ENCODE peak calls at places on chromosomes 6 and 20, in four cellular contexts. R is brain microvascular endothelial cell; E is neural progenitor cell; J is effector memory CD4-positive, alpha-beta T cell. G is an unnamed sample. For H3K36me3, the result is how much of the 10 kb centered on the place peaks cover.

GRCh38 chr6:138370631-138371451 is 6.9 kb upstream of the SMIM28 start:
- DNase-seq in R (no peak), E (no peak), J (no peak), G (no peak)

GRCh38 chr6:112298021-112298745 is 43.8 kb upstream of the LAMA4 start:
- DNase-seq in E (no peak), J (no peak), R (peak), G (peak)

GRCh38 chr6:137277971-137278602 is 58.9 kb upstream of the IFNGR1 start:
- DNase-seq in J (no peak), R (peak), E (peak), G (no peak)

GRCh38 chr6:157887892-157888291 is 64.8 kb downstream of the SNX9 start:
- DNase-seq in R (no peak), J (no peak), E (no peak), G (no peak)

GRCh38 chr6:89264296-89264695 is 47.1 kb upstream of the GABRR1 start:
- DNase-seq in E (no peak), R (no peak), J (no peak), G (no peak)

GRCh38 chr6:144559865-144560603 is 274.9 kb downstream of the UTRN start:
- DNase-seq in E (no peak), J (peak), R (peak), G (no peak)

GRCh38 chr6:133983099-133983939 is 30.3 kb downstream of the TBPL1 start:
- DNase-seq in E (peak), R (peak), J (peak), G (no peak)

GRCh38 chr20:12762725-12763124 is 246.0 kb upstream of the SPTLC3 start:
- DNase-seq in R (no peak), J (no peak), E (no peak), G (peak)

GRCh38 chr6:30787954-30788353 is 43.6 kb upstream of the IER3 start:
- DNase-seq in E (no peak), J (no peak), R (no peak), G (no peak)

GRCh38 chr6:85166106-85166505 is 283.8 kb upstream of the NT5E start:
- DNase-seq in R (no peak), J (no peak), E (no peak), G (no peak)

GRCh38 chr6:93746892-93747291 is 327.5 kb upstream of the EPHA7 start:
- DNase-seq in R (no peak), J (no peak), E (peak), G (no peak)

GRCh38 chr6:63441266-63441956 is 121.6 kb upstream of the LGSN start:
- DNase-seq in J (no peak), R (no peak), E (peak), G (no peak)

GRCh38 chr6:25788305-25788922 is 33.9 kb downstream of the SLC17A4 start:
- DNase-seq in J (peak), E (peak), R (peak), G (no peak)

DNA sequence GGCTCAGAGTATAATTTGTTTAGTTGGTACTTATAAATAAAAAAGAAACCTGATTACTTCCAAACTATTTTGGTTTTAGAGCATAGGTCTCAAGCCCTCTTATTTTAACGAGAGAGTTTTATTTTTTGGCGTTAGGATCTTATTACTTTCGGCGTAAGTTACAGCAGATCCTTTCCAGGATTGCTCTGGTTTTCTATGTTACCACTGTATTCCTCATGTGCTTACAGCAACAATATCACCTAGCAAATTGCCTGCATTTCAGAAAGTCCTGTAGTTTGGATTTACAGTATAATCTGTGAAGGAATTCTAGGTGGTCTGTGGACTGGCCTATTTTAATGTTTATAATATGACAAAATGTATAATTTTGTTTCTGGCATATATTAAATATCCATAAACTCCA is 54.1 kb downstream of the TRMT11 start:
- DNase-seq in E (no peak), J (no peak), R (no peak), G (no peak)
- H3K36me3 ChIP-seq in E (under half), J (under half), R (under half), G (under half)

GRCh38 chr20:50585214-50585613 is 75.0 kb downstream of the PTPN1 start:
- DNase-seq in R (no peak), E (no peak), J (no peak), G (no peak)
- H3K36me3 ChIP-seq in R (half or more), E (under half), J (half or more), G (under half)

GRCh38 chr20:2108498-2108897 is 6.9 kb downstream of the STK35 start:
- DNase-seq in E (no peak), R (no peak), J (no peak), G (no peak)
- H3K36me3 ChIP-seq in E (under half), R (under half), J (under half), G (under half)

DNA sequence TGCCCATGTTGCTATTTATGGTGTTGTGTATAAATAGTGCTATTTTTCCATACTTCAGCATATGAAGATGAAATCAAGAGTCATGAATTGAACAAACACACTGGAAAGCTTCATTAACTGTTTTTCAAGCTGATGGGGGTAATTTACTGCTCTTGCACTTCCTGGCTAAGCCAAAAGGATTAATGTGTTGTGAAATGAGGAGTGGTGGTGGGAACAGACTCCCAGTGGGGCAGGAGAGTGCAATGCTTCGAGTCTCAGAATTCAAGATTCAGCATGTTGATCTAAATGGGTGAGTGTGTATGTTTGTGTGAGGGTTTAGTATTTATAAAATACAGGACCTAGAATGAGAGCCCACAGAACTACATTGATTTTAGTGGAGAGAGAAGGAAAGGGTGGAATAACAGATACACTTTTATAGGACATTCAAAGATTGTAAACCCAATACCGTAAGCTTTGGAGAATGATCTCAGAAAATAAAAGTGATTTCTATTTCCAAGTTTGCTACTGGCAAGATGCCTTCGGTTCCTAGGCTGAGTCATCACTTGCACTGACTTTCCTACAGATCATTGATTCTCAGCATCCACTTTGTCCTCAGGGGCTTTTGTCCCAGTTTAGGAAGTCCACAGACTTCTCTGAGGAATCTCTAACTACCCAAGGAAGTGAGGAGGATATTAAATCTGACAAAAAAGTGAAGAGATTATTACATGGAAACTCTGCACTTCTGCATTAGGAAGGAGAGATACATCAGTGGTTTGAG is 303.6 kb downstream of the TRDN start:
- DNase-seq in E (no peak), J (no peak), R (no peak), G (no peak)
- H3K36me3 ChIP-seq in E (under half), J (under half), R (under half), G (under half)

DNA sequence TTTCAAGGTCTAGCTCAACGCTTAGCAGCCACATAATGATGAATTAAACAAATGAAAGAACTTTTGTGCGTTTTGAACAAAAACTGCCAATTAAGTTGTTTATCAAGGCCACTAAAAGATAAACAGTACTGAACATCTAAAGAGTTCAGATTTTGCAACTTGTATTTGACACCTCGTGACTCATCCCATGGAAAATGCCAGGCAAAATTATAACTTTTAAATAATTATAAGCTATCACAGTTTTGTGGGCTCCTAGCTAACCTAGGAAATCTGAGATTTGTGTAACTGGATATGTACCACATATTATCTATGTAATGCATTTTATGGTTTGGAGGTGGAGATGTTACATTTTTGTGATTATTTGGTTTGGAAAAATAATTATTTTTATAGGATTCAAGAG is 9.6 kb upstream of the BAG2 start:
- DNase-seq in J (no peak), R (no peak), E (no peak), G (no peak)
- H3K36me3 ChIP-seq in J (under half), R (under half), E (under half), G (under half)

GRCh38 chr20:33373735-33374605 is 27.3 kb downstream of the CDK5RAP1 start:
- DNase-seq in R (peak), J (no peak), E (no peak), G (no peak)

GRCh38 chr20:33372993-33373441 is 28.3 kb downstream of the CDK5RAP1 start:
- DNase-seq in E (no peak), R (no peak), J (no peak), G (no peak)

GRCh38 chr20:33377366-33377765 is 24.0 kb downstream of the CDK5RAP1 start:
- DNase-seq in E (no peak), J (no peak), R (no peak), G (no peak)
- H3K36me3 ChIP-seq in E (under half), J (under half), R (under half), G (under half)

GRCh38 chr20:25274891-25275812 is 27.3 kb downstream of the PYGB start:
- DNase-seq in J (no peak), R (no peak), E (no peak), G (peak)
- H3K36me3 ChIP-seq in J (under half), R (half or more), E (under half), G (under half)

GRCh38 chr20:36805396-36805795 is 31.8 kb upstream of the DSN1 start:
- DNase-seq in R (no peak), J (no peak), E (no peak), G (no peak)

GRCh38 chr20:36800410-36800809 is 26.8 kb upstream of the DSN1 start:
- DNase-seq in J (no peak), E (no peak), R (no peak), G (no peak)

GRCh38 chr20:36806049-36806448 is 32.5 kb upstream of the DSN1 start:
- DNase-seq in E (no peak), J (no peak), R (no peak), G (no peak)

GRCh38 chr20:36804425-36804824 is 30.9 kb upstream of the DSN1 start:
- DNase-seq in E (no peak), J (no peak), R (no peak), G (no peak)

GRCh38 chr20:36802326-36803223 is 29.0 kb upstream of the DSN1 start:
- DNase-seq in J (no peak), E (no peak), R (peak), G (no peak)
- H3K36me3 ChIP-seq in J (under half), E (under half), R (under half), G (under half)

GRCh38 chr20:61997891-61998290 is 67.8 kb downstream of the TAF4 start:
- DNase-seq in R (no peak), E (no peak), J (no peak), G (no peak)

GRCh38 chr20:61991476-61991875 is 74.2 kb downstream of the TAF4 start:
- DNase-seq in E (no peak), R (no peak), J (no peak), G (no peak)

GRCh38 chr20:61997372-61997771 is 68.3 kb downstream of the TAF4 start:
- DNase-seq in R (no peak), J (no peak), E (no peak), G (no peak)

GRCh38 chr20:61993058-61993457 is 72.6 kb downstream of the TAF4 start:
- DNase-seq in J (no peak), E (no peak), R (no peak), G (no peak)

DNA sequence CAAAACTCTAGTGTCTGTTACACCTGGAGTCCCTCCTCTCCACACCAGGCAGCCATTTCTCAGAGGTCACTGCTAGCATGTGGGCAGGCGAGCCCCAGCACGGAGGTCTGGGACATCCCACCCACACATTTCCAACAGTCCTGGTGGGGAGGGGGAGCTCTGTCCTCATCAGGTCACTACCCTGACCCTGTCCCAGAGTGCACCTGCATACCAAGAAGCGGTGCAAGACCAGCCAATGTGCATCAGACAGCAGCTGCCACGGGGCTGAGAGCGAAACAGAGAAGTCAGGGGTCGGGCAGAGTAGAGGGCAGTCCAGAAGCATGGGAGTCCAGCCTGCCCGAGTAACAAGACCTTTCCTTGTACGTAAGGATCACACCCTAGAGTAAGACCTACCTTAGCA is 71.1 kb downstream of the TAF4 start:
- DNase-seq in R (no peak), J (no peak), E (no peak), G (no peak)
- H3K36me3 ChIP-seq in R (under half), J (half or more), E (under half), G (under half)

GRCh38 chr6:53290547-53291510 is 57.9 kb downstream of the ELOVL5 start:
- DNase-seq in R (no peak), J (no peak), E (no peak), G (no peak)
- H3K36me3 ChIP-seq in R (under half), J (under half), E (under half), G (under half)